ENCODE peak calls at places on chromosomes 1 and 21, in eight cellular contexts. One of them, this sample, is unnamed.

GRCh38 chr1:200242379-200243041 is 167.3 kb downstream of the ZNF281 start:
- DNase-seq in H1: no peak
- DNase-seq in left lung: no peak
- DNase-seq in PC-3: no peak
- DNase-seq in lung: no peak
- DNase-seq in HL-60: no peak
- DNase-seq in cardiac fibroblast: peak; percentile 11
- DNase-seq in heart right ventricle: no peak
- DNase-seq in this sample: no peak

GRCh38 chr1:44655609-44656008 is 18.7 kb downstream of the TMEM53 start:
- DNase-seq in H1: peak; percentile 66
- DNase-seq in left lung: no peak
- DNase-seq in PC-3: peak; percentile 50
- DNase-seq in lung: no peak
- DNase-seq in HL-60: no peak
- DNase-seq in cardiac fibroblast: peak; percentile 20
- DNase-seq in heart right ventricle: no peak
- DNase-seq in this sample: no peak

GRCh38 chr1:24925082-24925779 is 4.8 kb downstream of the RUNX3 start:
- DNase-seq in H1: no peak
- DNase-seq in left lung: no peak
- DNase-seq in PC-3: no peak
- DNase-seq in lung: no peak
- DNase-seq in HL-60: no peak
- DNase-seq in cardiac fibroblast: no peak
- DNase-seq in heart right ventricle: no peak
- DNase-seq in this sample: no peak

GRCh38 chr1:232123775-232124659 is 497.4 kb downstream of the DISC1 start:
- DNase-seq in H1: no peak
- DNase-seq in left lung: no peak
- DNase-seq in PC-3: peak; percentile 12
- DNase-seq in lung: no peak
- DNase-seq in HL-60: no peak
- DNase-seq in cardiac fibroblast: peak; percentile 70
- DNase-seq in heart right ventricle: no peak
- DNase-seq in this sample: no peak

GRCh38 chr1:23745515-23745914 is 2.2 kb downstream of the ELOA start:
- DNase-seq in H1: no peak
- DNase-seq in left lung: no peak
- DNase-seq in PC-3: peak; percentile 52
- DNase-seq in lung: no peak
- DNase-seq in HL-60: no peak
- DNase-seq in cardiac fibroblast: peak; percentile 61
- DNase-seq in heart right ventricle: no peak
- DNase-seq in this sample: peak; percentile 18

GRCh38 chr1:153506831-153507413 is 28.9 kb downstream of the S100A6 start:
- DNase-seq in H1: no peak
- DNase-seq in left lung: no peak
- DNase-seq in PC-3: peak; percentile 94
- DNase-seq in lung: peak; percentile 75
- DNase-seq in HL-60: no peak
- DNase-seq in cardiac fibroblast: peak; percentile 94
- DNase-seq in heart right ventricle: peak; percentile 74
- DNase-seq in this sample: peak; percentile 82

GRCh38 chr1:115654663-115655306 is 13.0 kb downstream of the VANGL1 start:
- DNase-seq in H1: no peak
- DNase-seq in left lung: no peak
- DNase-seq in PC-3: no peak
- DNase-seq in lung: no peak
- DNase-seq in HL-60: no peak
- DNase-seq in cardiac fibroblast: peak; percentile 32
- DNase-seq in heart right ventricle: no peak
- DNase-seq in this sample: peak; percentile 37

GRCh38 chr1:59061876-59062275 is 235.0 kb upstream of the FGGY start:
- DNase-seq in H1: no peak
- DNase-seq in left lung: no peak
- DNase-seq in PC-3: peak; percentile 46
- DNase-seq in lung: peak; percentile 44
- DNase-seq in HL-60: no peak
- DNase-seq in cardiac fibroblast: peak; percentile 98
- DNase-seq in heart right ventricle: peak; percentile 43
- DNase-seq in this sample: peak; percentile 97

GRCh38 chr1:164093543-164093942 is 465.4 kb upstream of the PBX1 start:
- DNase-seq in H1: no peak
- DNase-seq in left lung: no peak
- DNase-seq in PC-3: no peak
- DNase-seq in lung: no peak
- DNase-seq in HL-60: no peak
- DNase-seq in cardiac fibroblast: no peak
- DNase-seq in heart right ventricle: no peak
- DNase-seq in this sample: no peak

GRCh38 chr21:17613242-17613676 is 558 bp upstream of the BTG3 start:
- DNase-seq in H1: no peak
- DNase-seq in left lung: peak; percentile 85
- DNase-seq in PC-3: no peak
- DNase-seq in lung: peak; percentile 80
- DNase-seq in HL-60: no peak
- DNase-seq in cardiac fibroblast: peak; percentile 20
- DNase-seq in heart right ventricle: peak; percentile 23
- DNase-seq in this sample: peak; percentile 12

GRCh38 chr21:34883501-34884271 is 165.4 kb downstream of the RUNX1 start:
- DNase-seq in H1: no peak
- DNase-seq in left lung: no peak
- DNase-seq in PC-3: peak; percentile 29
- DNase-seq in lung: no peak
- DNase-seq in HL-60: no peak
- DNase-seq in cardiac fibroblast: no peak
- DNase-seq in heart right ventricle: no peak
- DNase-seq in this sample: peak; percentile 47

GRCh38 chr21:34884346-34884929 is 164.7 kb downstream of the RUNX1 start:
- DNase-seq in H1: no peak
- DNase-seq in left lung: no peak
- DNase-seq in PC-3: peak; percentile 38
- DNase-seq in lung: no peak
- DNase-seq in HL-60: no peak
- DNase-seq in cardiac fibroblast: no peak
- DNase-seq in heart right ventricle: no peak
- DNase-seq in this sample: peak; percentile 53

GRCh38 chr21:34885636-34886553 is 163.2 kb downstream of the RUNX1 start:
- DNase-seq in H1: peak; percentile 55
- DNase-seq in left lung: peak; percentile 75
- DNase-seq in PC-3: peak; percentile 42
- DNase-seq in lung: no peak
- DNase-seq in HL-60: no peak
- DNase-seq in cardiac fibroblast: no peak
- DNase-seq in heart right ventricle: no peak
- DNase-seq in this sample: peak; percentile 41

GRCh38 chr21:34886554-34887385 is 162.3 kb downstream of the RUNX1 start:
- DNase-seq in H1: peak; percentile 66
- DNase-seq in left lung: peak; percentile 87
- DNase-seq in PC-3: peak; percentile 39
- DNase-seq in lung: no peak
- DNase-seq in HL-60: no peak
- DNase-seq in cardiac fibroblast: no peak
- DNase-seq in heart right ventricle: peak; percentile 24
- DNase-seq in this sample: peak; percentile 39

GRCh38 chr21:34885125-34885524 is 164.0 kb downstream of the RUNX1 start:
- DNase-seq in H1: no peak
- DNase-seq in left lung: no peak
- DNase-seq in PC-3: peak; percentile 24
- DNase-seq in lung: no peak
- DNase-seq in HL-60: no peak
- DNase-seq in cardiac fibroblast: no peak
- DNase-seq in heart right ventricle: no peak
- DNase-seq in this sample: peak; percentile 36
- H3K4me3 ChIP-seq in H1: no peak overlapping the region
- H3K4me3 ChIP-seq in left lung: peak overlapping the region; percentile 58
- H3K4me3 ChIP-seq in PC-3: peak overlapping the region; percentile 95
- H3K4me3 ChIP-seq in lung: peak overlapping the region; percentile 26
- H3K4me3 ChIP-seq in HL-60: peak overlapping the region; percentile 88
- H3K4me3 ChIP-seq in cardiac fibroblast: peak overlapping the region; percentile 94
- H3K4me3 ChIP-seq in heart right ventricle: peak overlapping the region; percentile 60
- H3K4me3 ChIP-seq in this sample: peak overlapping the region; percentile 73

GRCh38 chr1:102174259-102174863 is 177.6 kb upstream of the OLFM3 start:
- DNase-seq in H1: peak; percentile 54
- DNase-seq in left lung: no peak
- DNase-seq in PC-3: peak; percentile 51
- DNase-seq in lung: no peak
- DNase-seq in HL-60: no peak
- DNase-seq in cardiac fibroblast: no peak
- DNase-seq in heart right ventricle: no peak
- DNase-seq in this sample: no peak
- TF ChIP-seq CTCF in H1: peak; percentile 33
- TF ChIP-seq CTCF in left lung: peak; percentile 25
- TF ChIP-seq CTCF in PC-3: peak; percentile 78
- TF ChIP-seq CTCF in lung: no peak
- TF ChIP-seq CTCF in HL-60: peak; percentile 55
- TF ChIP-seq CTCF in cardiac fibroblast: no peak
- TF ChIP-seq CTCF in heart right ventricle: no peak
- TF ChIP-seq CTCF in this sample: no peak

GRCh38 chr1:162021124-162021523 is 2.5 kb downstream of the OLFML2B start:
- DNase-seq in H1: no peak
- DNase-seq in left lung: no peak
- DNase-seq in PC-3: no peak
- DNase-seq in lung: no peak
- DNase-seq in HL-60: no peak
- DNase-seq in cardiac fibroblast: no peak
- DNase-seq in heart right ventricle: no peak
- DNase-seq in this sample: no peak
- H3K4me3 ChIP-seq in H1: no peak overlapping the region
- H3K4me3 ChIP-seq in left lung: no peak overlapping the region
- H3K4me3 ChIP-seq in PC-3: no peak overlapping the region
- H3K4me3 ChIP-seq in lung: no peak overlapping the region
- H3K4me3 ChIP-seq in HL-60: no peak overlapping the region
- H3K4me3 ChIP-seq in cardiac fibroblast: no peak overlapping the region
- H3K4me3 ChIP-seq in heart right ventricle: no peak overlapping the region
- H3K4me3 ChIP-seq in this sample: no peak overlapping the region

GRCh38 chr1:37513795-37514349 is 694 bp downstream of the MEAF6 start:
- DNase-seq in H1: peak; percentile 61
- DNase-seq in left lung: peak; percentile 80
- DNase-seq in PC-3: peak; percentile 32
- DNase-seq in lung: peak; percentile 43
- DNase-seq in HL-60: no peak
- DNase-seq in cardiac fibroblast: peak; percentile 24
- DNase-seq in heart right ventricle: no peak
- DNase-seq in this sample: no peak

GRCh38 chr1:37506740-37507139 is 7.8 kb downstream of the MEAF6 start:
- DNase-seq in H1: no peak
- DNase-seq in left lung: no peak
- DNase-seq in PC-3: no peak
- DNase-seq in lung: no peak
- DNase-seq in HL-60: no peak
- DNase-seq in cardiac fibroblast: no peak
- DNase-seq in heart right ventricle: no peak
- DNase-seq in this sample: no peak

GRCh38 chr1:37514350-37515184 is at the start of gene MEAF6:
- DNase-seq in H1: peak; percentile 92
- DNase-seq in left lung: peak; percentile 96
- DNase-seq in PC-3: peak; percentile 88
- DNase-seq in lung: peak; percentile 79
- DNase-seq in HL-60: peak; percentile 65
- DNase-seq in cardiac fibroblast: peak; percentile 80
- DNase-seq in heart right ventricle: peak; percentile 88
- DNase-seq in this sample: peak; percentile 76

DNA sequence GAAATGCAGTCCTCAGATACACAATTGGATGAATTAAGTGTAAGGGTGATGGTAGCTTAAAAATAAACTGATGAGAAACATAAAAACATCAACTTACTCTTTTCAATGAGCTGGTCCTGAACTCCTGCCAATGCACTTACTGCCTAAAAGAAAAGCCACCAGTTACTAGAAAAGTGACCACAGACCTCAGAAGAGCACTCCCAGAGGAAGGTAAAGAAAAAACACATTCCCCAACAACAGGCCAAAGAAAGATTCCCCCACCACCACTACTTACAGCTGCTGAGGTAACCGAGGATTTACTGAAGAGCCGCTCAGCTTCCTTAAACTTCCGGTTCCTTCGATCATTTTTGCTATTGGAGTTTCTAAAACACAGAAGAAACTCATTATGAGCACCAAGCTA is 5.4 kb downstream of the MEAF6 start:
- DNase-seq in H1: no peak
- DNase-seq in left lung: no peak
- DNase-seq in PC-3: peak; percentile 54
- DNase-seq in lung: no peak
- DNase-seq in HL-60: no peak
- DNase-seq in cardiac fibroblast: peak; percentile 29
- DNase-seq in heart right ventricle: no peak
- DNase-seq in this sample: peak; percentile 58
- TF ChIP-seq CTCF in H1: no peak
- TF ChIP-seq CTCF in left lung: no peak
- TF ChIP-seq CTCF in PC-3: peak; percentile 54
- TF ChIP-seq CTCF in lung: no peak
- TF ChIP-seq CTCF in HL-60: no peak
- TF ChIP-seq CTCF in cardiac fibroblast: peak; percentile 32
- TF ChIP-seq CTCF in heart right ventricle: no peak
- TF ChIP-seq CTCF in this sample: peak; percentile 40

GRCh38 chr21:26570203-26570602 is 2.9 kb downstream of the CYYR1 start:
- DNase-seq in H1: no peak
- DNase-seq in left lung: no peak
- DNase-seq in PC-3: no peak
- DNase-seq in lung: no peak
- DNase-seq in HL-60: no peak
- DNase-seq in cardiac fibroblast: no peak
- DNase-seq in heart right ventricle: no peak
- DNase-seq in this sample: no peak
- H3K4me3 ChIP-seq in H1: no peak overlapping the region
- H3K4me3 ChIP-seq in left lung: no peak overlapping the region
- H3K4me3 ChIP-seq in PC-3: no peak overlapping the region
- H3K4me3 ChIP-seq in lung: no peak overlapping the region
- H3K4me3 ChIP-seq in HL-60: no peak overlapping the region
- H3K4me3 ChIP-seq in cardiac fibroblast: no peak overlapping the region
- H3K4me3 ChIP-seq in heart right ventricle: no peak overlapping the region
- H3K4me3 ChIP-seq in this sample: no peak overlapping the region

DNA sequence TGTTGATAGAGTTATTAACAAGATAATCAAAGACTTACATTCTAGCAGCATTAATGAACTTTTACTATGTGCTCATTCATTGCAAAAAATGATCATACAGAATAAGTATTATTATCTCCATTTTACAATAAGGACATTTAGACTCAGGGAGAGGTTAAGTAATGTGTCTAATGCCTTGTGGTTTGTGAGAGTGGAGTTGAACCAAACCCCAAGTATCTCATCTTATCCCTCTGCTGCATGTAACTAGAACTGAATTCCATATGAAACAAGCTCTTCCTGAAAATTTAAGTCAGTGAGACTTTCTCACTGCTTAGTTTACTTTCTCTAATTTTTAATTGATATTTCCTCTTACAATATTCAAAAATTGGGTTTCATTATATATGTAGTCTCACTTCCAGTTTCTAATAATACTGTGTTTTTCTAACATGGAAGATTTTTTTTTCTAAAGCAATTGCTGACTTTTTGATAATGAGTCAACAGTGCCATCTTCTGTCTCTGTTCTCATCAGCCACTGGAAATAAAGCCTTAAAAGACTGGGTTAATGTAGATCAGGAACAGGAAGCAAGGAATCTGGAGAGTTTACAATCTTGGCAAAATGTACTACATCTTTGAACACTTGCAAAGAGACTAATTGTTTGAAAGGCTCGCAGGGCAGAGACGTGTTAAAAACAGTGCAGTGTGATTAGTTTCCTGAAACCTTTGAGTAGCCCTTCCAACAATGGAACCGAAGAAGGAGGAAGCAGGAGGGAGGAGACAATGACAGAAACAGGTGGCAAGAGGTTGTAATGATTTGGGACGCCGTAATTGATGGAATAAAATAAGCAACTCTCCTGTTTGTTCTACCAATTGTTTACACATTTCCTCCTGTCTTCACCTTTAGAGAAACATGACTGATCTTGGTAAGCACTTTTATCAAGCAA is 567.6 kb downstream of the MRPL39 start:
- DNase-seq in H1: no peak
- DNase-seq in left lung: no peak
- DNase-seq in PC-3: peak; percentile 47
- DNase-seq in lung: no peak
- DNase-seq in HL-60: peak; percentile 27
- DNase-seq in cardiac fibroblast: peak; percentile 2
- DNase-seq in heart right ventricle: no peak
- DNase-seq in this sample: peak; percentile 65
- TF ChIP-seq CTCF in H1: no peak
- TF ChIP-seq CTCF in left lung: no peak
- TF ChIP-seq CTCF in PC-3: peak; percentile 61
- TF ChIP-seq CTCF in lung: no peak
- TF ChIP-seq CTCF in HL-60: peak; percentile 32
- TF ChIP-seq CTCF in cardiac fibroblast: no peak
- TF ChIP-seq CTCF in heart right ventricle: peak; percentile 61
- TF ChIP-seq CTCF in this sample: peak; percentile 29

This sample was measured in astrocyte of the spinal cord.